ENCODE peak calls at places on chromosomes 6 and 20, in four cellular contexts. Y, L, X and T are unnamed samples.

GRCh38 chr6:111837641-111838500 is 35.4 kb downstream of the FYN start:
- DNase-seq in Y (no peak), L (no peak), X (peak; percentile 47), T (no peak)

GRCh38 chr6:93300661-93301060 is 118.7 kb downstream of the EPHA7 start:
- DNase-seq in X (no peak), Y (no peak), L (peak; percentile 3), T (no peak)

GRCh38 chr6:18406955-18407738 is 20.0 kb downstream of the RNF144B start:
- DNase-seq in X (no peak), Y (no peak), L (no peak), T (no peak)

GRCh38 chr20:12093062-12093796 is 175.5 kb downstream of the BTBD3 start:
- DNase-seq in L (no peak), X (no peak), Y (no peak), T (no peak)

GRCh38 chr6:20492099-20492498 is 42.2 kb upstream of the CDKAL1 start:
- DNase-seq in L (no peak), Y (no peak), X (no peak), T (no peak)

GRCh38 chr6:43725643-43726580 is 38.3 kb upstream of the MRPS18A start:
- DNase-seq in L (no peak), Y (no peak), X (no peak), T (no peak)

GRCh38 chr6:53894086-53894485 is 99.3 kb downstream of the LRRC1 start:
- DNase-seq in X (no peak), Y (peak; percentile 24), L (peak; percentile 5), T (peak; percentile 12)

GRCh38 chr6:28188111-28188979 is 36.7 kb upstream of the ZSCAN9 start:
- DNase-seq in Y (no peak), X (no peak), L (no peak), T (no peak)

GRCh38 chr6:44537306-44538049 is 150.0 kb downstream of the CDC5L start:
- DNase-seq in L (no peak), X (no peak), Y (no peak), T (no peak)

GRCh38 chr6:129893513-129894098 is 32.5 kb upstream of the TMEM244 start:
- DNase-seq in X (no peak), L (no peak), Y (peak; percentile 47), T (no peak)

GRCh38 chr6:166907373-166907841 is 48.9 kb downstream of the RNASET2 start:
- DNase-seq in L (no peak), Y (no peak), X (no peak), T (no peak)